ENCODE peak calls at places on chromosome 13, in four cellular contexts. D, M, O and L are unnamed samples.

GRCh38 chr13:82636119-82636518 is 1246.2 kb downstream of the SLITRK1 start:
- DNase-seq in D (peak; percentile 9), O (no peak), M (no peak), L (no peak)

GRCh38 chr13:18964942-18965341 is 216.7 kb downstream of the TUBA3C start:
- DNase-seq in M (no peak), O (no peak), D (no peak), L (no peak)

GRCh38 chr13:48828962-48829405 is 146.7 kb upstream of the FNDC3A start:
- DNase-seq in D (peak; percentile 32), O (peak; percentile 38), M (no peak), L (peak; percentile 79)

GRCh38 chr13:74132152-74132767 is 1.9 kb downstream of the KLF12 start:
- DNase-seq in O (no peak), D (peak; percentile 39), M (no peak), L (no peak)

GRCh38 chr13:24651718-24652345 is 28.4 kb upstream of the ATP12A start:
- DNase-seq in M (no peak), D (no peak), O (no peak), L (no peak)

GRCh38 chr13:102983496-102983895 is 82.7 kb downstream of the SLC10A2 start:
- DNase-seq in D (no peak), O (no peak), M (no peak), L (no peak)

GRCh38 chr13:100809856-100810255 is 135.3 kb upstream of the TMTC4 start:
- DNase-seq in D (no peak), M (no peak), O (no peak), L (no peak)

GRCh38 chr13:49739498-49740187 is 48.4 kb upstream of the EBPL start:
- DNase-seq in M (no peak), O (no peak), D (no peak), L (no peak)

GRCh38 chr13:72798817-72799216 is 16.9 kb downstream of the PIBF1 start:
- DNase-seq in D (no peak), M (no peak), O (no peak), L (no peak)

GRCh38 chr13:109545964-109546363 is 240.4 kb downstream of the IRS2 start:
- DNase-seq in D (no peak), M (no peak), O (no peak), L (peak; percentile 11)

GRCh38 chr13:76939215-76939614 is 9.1 kb upstream of the ACOD1 start:
- DNase-seq in D (peak; percentile 41), O (no peak), M (no peak), L (no peak)

GRCh38 chr13:80989241-80989640 is 648.3 kb upstream of the SPRY2 start:
- DNase-seq in D (no peak), O (no peak), M (no peak), L (no peak)

GRCh38 chr13:80989770-80990169 is 648.8 kb upstream of the SPRY2 start:
- DNase-seq in O (no peak), M (no peak), D (no peak), L (peak; percentile 14)

GRCh38 chr13:80988752-80989151 is 647.8 kb upstream of the SPRY2 start:
- DNase-seq in O (no peak), D (no peak), M (no peak), L (no peak)
- H4K5ac ChIP-seq in O (no peak overlapping the region), D (no peak overlapping the region), M (no peak overlapping the region), L (no peak overlapping the region)

GRCh38 chr13:51673165-51673564 is 88.9 kb downstream of the WDFY2 start:
- DNase-seq in M (no peak), O (no peak), D (no peak), L (no peak)

GRCh38 chr13:51676739-51677138 is 92.5 kb downstream of the WDFY2 start:
- DNase-seq in O (no peak), D (no peak), M (no peak), L (no peak)

GRCh38 chr13:51675877-51676276 is 91.6 kb downstream of the WDFY2 start:
- DNase-seq in D (no peak), O (no peak), M (no peak), L (no peak)

GRCh38 chr13:51674276-51674675 is 90.0 kb downstream of the WDFY2 start:
- DNase-seq in O (no peak), M (no peak), D (no peak), L (peak; percentile 69)

DNA sequence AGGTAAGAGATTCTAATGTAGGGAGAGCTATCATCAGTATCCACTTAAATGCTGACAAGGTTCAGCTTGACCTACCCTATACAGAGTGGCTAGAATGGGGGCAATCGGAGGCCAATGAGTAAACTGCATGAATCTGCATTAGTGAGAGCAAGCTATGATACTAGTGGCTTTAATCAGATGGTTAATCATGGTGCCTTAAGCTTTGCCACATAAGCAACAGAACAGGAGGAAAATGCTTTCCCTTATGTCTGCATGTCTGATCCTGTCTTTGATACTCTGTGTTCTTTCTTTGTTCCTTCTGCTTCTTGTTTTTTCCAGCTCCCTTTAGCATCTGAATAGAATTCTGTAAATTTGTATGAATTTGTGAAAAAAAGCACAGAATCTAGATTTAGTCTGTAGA is 91.1 kb downstream of the WDFY2 start:
- DNase-seq in O (no peak), M (no peak), D (no peak), L (no peak)
- H4K5ac ChIP-seq in O (no peak overlapping the region), M (no peak overlapping the region), D (peak overlapping the region; percentile 32), L (no peak overlapping the region)

GRCh38 chr13:31882794-31883193 is 143.5 kb downstream of the RXFP2 start:
- DNase-seq in O (no peak), M (no peak), D (no peak), L (no peak)

GRCh38 chr13:31878955-31879354 is 139.6 kb downstream of the RXFP2 start:
- DNase-seq in D (no peak), O (no peak), M (no peak), L (no peak)

GRCh38 chr13:31880849-31881494 is 141.6 kb downstream of the RXFP2 start:
- DNase-seq in D (no peak), M (no peak), O (no peak), L (no peak)

GRCh38 chr13:31878495-31878894 is 139.2 kb downstream of the RXFP2 start:
- DNase-seq in M (no peak), D (no peak), O (no peak), L (peak; percentile 52)

GRCh38 chr13:31881495-31881882 is 142.2 kb downstream of the RXFP2 start:
- DNase-seq in D (no peak), O (no peak), M (no peak), L (no peak)
- H4K5ac ChIP-seq in D (no peak overlapping the region), O (no peak overlapping the region), M (no peak overlapping the region), L (no peak overlapping the region)

GRCh38 chr13:113644800-113645199 is 13.2 kb downstream of the ATP4B start:
- DNase-seq in M (no peak), D (no peak), O (no peak), L (no peak)

GRCh38 chr13:113645329-113645728 is 12.7 kb downstream of the ATP4B start:
- DNase-seq in M (no peak), D (no peak), O (no peak), L (no peak)

GRCh38 chr13:113641426-113641825 is 16.6 kb downstream of the ATP4B start:
- DNase-seq in D (no peak), O (no peak), M (no peak), L (no peak)

GRCh38 chr13:113642563-113642962 is 15.4 kb downstream of the ATP4B start:
- DNase-seq in M (no peak), D (no peak), O (no peak), L (no peak)

GRCh38 chr13:113643593-113643992 is 14.4 kb downstream of the ATP4B start:
- DNase-seq in O (no peak), D (no peak), M (no peak), L (no peak)
- H4K5ac ChIP-seq in O (no peak overlapping the region), D (no peak overlapping the region), M (no peak overlapping the region), L (no peak overlapping the region)

GRCh38 chr13:51315658-51316057 is 23.8 kb upstream of the SERPINE3 start:
- DNase-seq in D (no peak), O (no peak), M (no peak), L (no peak)

GRCh38 chr13:51311271-51311670 is 28.2 kb upstream of the SERPINE3 start:
- DNase-seq in O (no peak), M (no peak), D (no peak), L (no peak)

GRCh38 chr13:51317262-51317661 is 22.2 kb upstream of the SERPINE3 start:
- DNase-seq in D (peak; percentile 17), O (no peak), M (no peak), L (no peak)

GRCh38 chr13:51311957-51312520 is 27.5 kb upstream of the SERPINE3 start:
- DNase-seq in O (peak; percentile 62), D (no peak), M (no peak), L (no peak)

DNA sequence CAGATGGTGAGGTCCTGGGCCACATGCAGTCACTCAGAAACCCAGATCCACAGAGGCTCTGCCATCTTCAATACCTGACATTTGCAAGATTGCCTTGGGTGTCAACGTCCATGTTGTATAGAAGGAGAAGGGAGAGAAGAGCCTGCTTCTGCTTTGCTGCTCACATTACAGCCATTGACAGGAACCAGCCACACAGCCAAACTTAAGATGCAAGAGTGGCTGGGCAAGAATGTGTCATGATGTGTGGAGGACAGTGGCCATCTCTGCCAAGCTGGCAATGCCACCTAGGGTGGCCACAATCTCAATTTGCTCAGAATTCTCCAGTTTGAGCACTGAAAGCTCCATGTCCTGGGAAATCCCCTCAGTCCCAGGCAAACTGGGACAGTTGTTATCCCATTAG is 25.9 kb upstream of the SERPINE3 start:
- DNase-seq in M (no peak), D (no peak), O (no peak), L (no peak)
- H4K5ac ChIP-seq in M (no peak overlapping the region), D (no peak overlapping the region), O (no peak overlapping the region), L (no peak overlapping the region)

DNA sequence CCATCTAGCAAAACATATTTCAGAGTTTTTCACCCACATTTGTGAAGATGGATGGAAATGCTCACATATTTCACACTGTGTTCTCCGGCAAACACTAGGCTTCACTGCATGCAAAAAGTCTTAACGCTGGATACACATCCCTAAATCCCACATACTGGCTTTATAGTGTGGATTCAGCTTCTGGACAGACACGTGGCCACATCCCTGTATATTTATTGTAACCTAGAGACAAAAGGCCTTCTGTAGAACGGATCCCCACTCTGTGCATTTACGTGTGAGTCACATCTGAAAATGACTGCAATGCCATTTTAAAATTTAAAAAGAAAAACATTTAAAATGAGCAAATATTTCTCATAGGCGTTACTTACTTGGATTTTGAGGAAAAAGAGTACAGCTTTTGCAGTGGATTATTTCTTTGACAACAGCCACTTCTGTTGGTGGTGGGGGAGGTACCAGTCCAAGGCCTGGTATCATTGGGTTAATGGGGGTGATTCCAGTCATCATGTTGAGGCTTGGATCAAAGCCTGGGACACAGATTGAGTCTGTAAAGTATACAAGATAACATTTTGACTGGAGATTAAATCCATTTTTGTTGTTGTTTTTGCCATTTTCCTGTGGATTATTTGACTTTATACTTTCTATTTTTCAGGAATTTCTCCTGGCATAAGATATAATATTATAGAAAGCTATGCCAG is 337.7 kb downstream of the DNAJC15 start:
- DNase-seq in O (no peak), D (peak; percentile 63), M (no peak), L (no peak)
- H4K5ac ChIP-seq in O (no peak overlapping the region), D (no peak overlapping the region), M (no peak overlapping the region), L (no peak overlapping the region)